ENCODE peak calls at places on chromosomes 7 and 10, in eight cellular contexts. M, Y, X, A, B, V, H and N are unnamed samples.

GRCh38 chr7:107035446-107035845 is 9.1 kb upstream of the PRKAR2B start:
- DNase-seq in X (no peak), Y (no peak), M (no peak), B (no peak), V (no peak), H (no peak), A (no peak), N (no peak)

GRCh38 chr7:81623251-81623855 is 146.5 kb downstream of the HGF start:
- DNase-seq in H (no peak), Y (no peak), X (no peak), A (no peak), V (no peak), B (no peak), M (no peak), N (no peak)

GRCh38 chr10:10794056-10794455 is 223.6 kb upstream of the CELF2 start:
- DNase-seq in A (no peak), V (no peak), M (no peak), Y (no peak), X (no peak), B (no peak), H (no peak), N (no peak)

GRCh38 chr7:18144171-18144570 is 116.5 kb upstream of the PRPS1L1 start:
- DNase-seq in Y (no peak), V (no peak), M (peak), A (no peak), X (no peak), B (no peak), H (no peak), N (no peak)

GRCh38 chr7:25857376-25858067 is 294.5 kb upstream of the NFE2L3 start:
- DNase-seq in A (peak), B (no peak), Y (no peak), V (no peak), M (no peak), H (peak), X (no peak), N (no peak)

GRCh38 chr7:151376218-151376902 is 33.5 kb downstream of the WDR86 start:
- DNase-seq in X (no peak), A (no peak), V (no peak), Y (no peak), B (no peak), H (no peak), M (no peak), N (no peak)

GRCh38 chr10:97780991-97781540 is 9.3 kb upstream of the SFRP5 start:
- DNase-seq in M (peak), H (no peak), B (no peak), Y (no peak), A (no peak), V (no peak), X (no peak), N (no peak)

GRCh38 chr10:121658611-121659010 is 60.4 kb upstream of the FGFR2 start:
- DNase-seq in H (no peak), M (no peak), Y (no peak), V (no peak), X (no peak), A (no peak), B (no peak), N (no peak)

GRCh38 chr10:18378766-18379165 is 238.5 kb downstream of the CACNB2 start:
- DNase-seq in B (no peak), X (no peak), V (no peak), A (no peak), Y (peak), H (no peak), M (peak), N (no peak)

GRCh38 chr10:81600185-81600584 is 274.8 kb upstream of the NRG3 start:
- DNase-seq in X (no peak), M (no peak), H (no peak), A (no peak), B (no peak), Y (no peak), V (no peak), N (no peak)

GRCh38 chr10:21270976-21271375 is 254.5 kb downstream of the SKIDA1 start:
- DNase-seq in H (no peak), Y (no peak), B (no peak), A (no peak), X (no peak), V (no peak), M (no peak), N (no peak)

GRCh38 chr10:29757551-29758297 is 123.0 kb upstream of the SVIL start:
- DNase-seq in A (no peak), V (no peak), X (no peak), B (no peak), M (no peak), H (no peak), Y (no peak), N (no peak)

GRCh38 chr10:3606309-3606708 is 178.7 kb downstream of the KLF6 start:
- DNase-seq in Y (no peak), B (no peak), H (no peak), M (no peak), X (no peak), V (no peak), A (no peak), N (no peak)

GRCh38 chr7:138918176-138918575 is 63.0 kb downstream of the KIAA1549 start:
- DNase-seq in X (no peak), A (no peak), M (no peak), H (no peak), Y (no peak), B (no peak), V (no peak), N (no peak)

GRCh38 chr10:46520941-46521340 is 35.5 kb downstream of the GPRIN2 start:
- DNase-seq in X (no peak), Y (peak), B (no peak), H (no peak), A (peak), M (no peak), V (no peak), N (peak)

GRCh38 chr7:19117870-19118608 is 603 bp upstream of the TWIST1 start:
- DNase-seq in M (no peak), Y (no peak), A (no peak), V (no peak), B (no peak), X (no peak), H (peak), N (peak)